ENCODE peak calls at places on chromosomes 2 and 18, in six cellular contexts. F is cardiac muscle cell, E is keratinocyte, R is right lobe of liver, D is WERI-Rb-1, G is thoracic aorta. A is an unnamed sample.

GRCh38 chr18:40821596-40822243 is 1133.3 kb upstream of the PIK3C3 start:
- DNase-seq in D (peak; percentile 95), E (no peak), G (no peak), R (peak; percentile 31), F (no peak), A (no peak)

GRCh38 chr2:204984421-204984925 is 439.2 kb downstream of the PARD3B start:
- DNase-seq in G (no peak), D (peak; percentile 15), R (no peak), E (no peak), F (no peak), A (no peak)

GRCh38 chr2:15311201-15311882 is 249.8 kb downstream of the NBAS start:
- DNase-seq in E (no peak), F (peak; percentile 31), D (no peak), R (no peak), G (no peak), A (no peak)

GRCh38 chr2:119332953-119333352 is 33.7 kb downstream of the C2orf76 start:
- DNase-seq in E (no peak), F (no peak), G (no peak), D (no peak), R (no peak), A (no peak)

GRCh38 chr18:23523429-23524212 is 20.3 kb downstream of the RMC1 start:
- DNase-seq in D (no peak), F (no peak), E (no peak), G (no peak), R (no peak), A (no peak)

GRCh38 chr2:1487758-1488715 is 74.8 kb downstream of the TPO start:
- DNase-seq in G (no peak), F (no peak), E (no peak), D (no peak), R (no peak), A (no peak)

GRCh38 chr2:173708757-173709156 is 256.4 kb downstream of the SP3 start:
- DNase-seq in R (no peak), F (peak; percentile 26), D (no peak), E (no peak), G (no peak), A (peak; percentile 31)

GRCh38 chr2:221399183-221399582 is 172.9 kb downstream of the EPHA4 start:
- DNase-seq in F (no peak), R (no peak), G (no peak), E (no peak), D (no peak), A (no peak)

GRCh38 chr2:174603280-174603679 is 5.7 kb upstream of the WIPF1 start:
- DNase-seq in R (no peak), G (no peak), D (peak; percentile 42), E (no peak), F (peak; percentile 81), A (peak; percentile 65)

GRCh38 chr2:15674637-15675455 is 83.2 kb downstream of the DDX1 start:
- DNase-seq in R (no peak), D (no peak), G (no peak), F (peak; percentile 31), E (no peak), A (no peak)

GRCh38 chr2:138244400-138245001 is 257.1 kb upstream of the SPOPL start:
- DNase-seq in D (no peak), E (no peak), R (no peak), G (no peak), F (no peak), A (no peak)

GRCh38 chr2:238320648-238321281 is 447 bp downstream of the TRAF3IP1 start:
- DNase-seq in F (peak; percentile 21), R (no peak), G (no peak), D (no peak), E (no peak), A (no peak)

DNA sequence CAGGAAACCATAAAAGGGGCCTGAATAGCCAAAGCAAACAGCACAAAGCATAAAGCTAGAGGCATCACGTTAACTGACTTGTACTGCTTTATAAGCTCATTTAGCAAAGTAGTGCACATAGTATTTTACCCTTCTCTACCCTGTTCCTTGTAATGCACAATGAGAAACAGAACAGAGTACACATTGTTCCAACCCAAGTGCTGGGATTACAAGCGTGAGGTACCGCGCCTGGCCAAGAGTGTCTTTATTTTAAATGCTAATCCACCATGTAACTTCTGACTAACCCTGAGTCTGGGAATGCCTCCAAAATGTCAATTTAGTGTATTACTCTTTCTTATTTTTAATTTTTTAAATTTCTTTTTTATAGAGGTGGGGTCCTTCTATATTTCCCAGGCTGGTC is 46.4 kb upstream of the STON1 start:
- DNase-seq in D (no peak), R (no peak), F (peak; percentile 83), G (peak; percentile 19), E (no peak), A (no peak)
- H3K36me3 ChIP-seq in D (peaks cover 31% of the 10 kb centered on the region), R (peaks cover 4% of the 10 kb centered on the region), F (peaks cover 8% of the 10 kb centered on the region), G (no peaks in the 10 kb centered on the region), E (peaks cover 3% of the 10 kb centered on the region), A (no peaks in the 10 kb centered on the region)

DNA sequence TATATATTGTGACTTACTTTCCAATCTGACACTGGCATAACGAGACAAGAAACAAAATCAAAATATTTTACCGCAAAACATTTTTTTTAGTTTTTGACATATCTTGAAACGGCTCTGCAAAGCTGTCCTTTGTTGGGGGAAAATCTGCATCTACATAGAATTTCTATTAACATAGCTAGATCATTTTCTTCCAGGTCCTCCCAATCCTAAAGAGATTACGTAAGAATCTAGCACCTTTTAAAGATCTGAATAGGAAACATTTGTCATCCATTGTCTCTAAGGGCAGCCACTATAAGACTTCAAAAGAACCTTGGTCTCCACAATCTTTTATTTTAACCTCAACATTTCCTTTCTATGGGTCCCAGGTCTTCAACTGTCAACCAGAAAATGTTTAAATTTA is 1.2 kb upstream of the MFF start:
- DNase-seq in F (no peak), G (no peak), R (no peak), E (no peak), D (no peak), A (no peak)
- H3K4me3 ChIP-seq in F (no peak overlapping the region), G (peak overlapping the region; percentile 99), R (no peak overlapping the region), E (no peak overlapping the region), D (no peak overlapping the region), A (no peak overlapping the region)

DNA sequence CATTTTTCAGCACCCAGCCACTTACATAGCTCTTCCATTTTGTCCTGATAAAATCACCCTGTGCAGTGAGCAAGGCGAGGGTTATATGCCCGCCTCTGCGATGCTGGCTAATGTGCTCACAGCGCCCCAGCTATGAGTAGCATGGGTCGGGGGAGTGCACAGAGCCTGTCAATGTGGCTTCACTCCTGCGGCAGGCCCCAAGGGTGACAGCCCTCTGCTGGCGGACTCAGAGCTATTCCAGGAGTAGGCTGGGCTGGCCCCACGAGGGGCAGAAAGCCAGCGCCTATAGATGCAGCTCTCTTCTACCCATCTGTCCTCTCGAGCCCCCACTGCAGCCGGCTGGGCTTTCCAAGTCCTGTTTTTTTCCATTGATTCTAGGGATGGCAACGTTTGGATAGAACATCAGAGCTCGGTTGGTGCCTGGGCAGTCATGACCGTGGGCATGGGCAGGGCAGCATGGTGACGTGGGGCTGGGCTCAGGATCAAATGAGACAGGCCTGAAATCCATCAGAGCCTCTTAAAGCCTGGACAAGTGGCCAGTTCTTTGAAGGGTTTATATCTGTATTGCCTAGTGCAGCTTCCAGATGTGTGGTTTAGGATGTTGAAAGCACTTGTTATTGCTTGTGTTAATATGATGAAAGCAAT is 134.7 kb downstream of the MCFD2 start:
- DNase-seq in G (no peak), F (peak; percentile 67), R (no peak), D (peak; percentile 73), E (no peak), A (peak; percentile 48)
- TF ChIP-seq CTCF in G (no peak), F (peak; percentile 36), R (no peak), D (peak; percentile 77), E (no peak), A (no peak)

GRCh38 chr2:231172020-231172419 is 26.4 kb upstream of the ARMC9 start:
- DNase-seq in G (no peak), F (peak; percentile 85), R (no peak), D (no peak), E (no peak), A (no peak)

GRCh38 chr2:231167745-231168459 is 30.5 kb upstream of the ARMC9 start:
- DNase-seq in D (no peak), R (no peak), G (no peak), F (peak; percentile 57), E (no peak), A (no peak)

GRCh38 chr2:231169475-231169874 is 29.0 kb upstream of the ARMC9 start:
- DNase-seq in E (no peak), R (no peak), D (no peak), F (no peak), G (no peak), A (no peak)

GRCh38 chr2:231168460-231169139 is 29.8 kb upstream of the ARMC9 start:
- DNase-seq in F (peak; percentile 35), G (no peak), D (no peak), E (no peak), R (no peak), A (no peak)

GRCh38 chr2:231170058-231170457 is 28.4 kb upstream of the ARMC9 start:
- DNase-seq in G (no peak), E (no peak), D (no peak), F (peak; percentile 14), R (no peak), A (no peak)
- H3K36me3 ChIP-seq in G (peaks cover 36% of the 10 kb centered on the region), E (peaks cover 11% of the 10 kb centered on the region), D (peaks cover 43% of the 10 kb centered on the region), F (peaks cover 45% of the 10 kb centered on the region), R (peaks cover 5% of the 10 kb centered on the region), A (peaks cover 60% of the 10 kb centered on the region)

GRCh38 chr18:21057112-21057511 is 54.5 kb downstream of the ROCK1 start:
- DNase-seq in E (no peak), D (no peak), F (no peak), R (no peak), G (no peak), A (no peak)
- H3K4me3 ChIP-seq in E (no peak overlapping the region), D (no peak overlapping the region), F (no peak overlapping the region), R (no peak overlapping the region), G (no peak overlapping the region), A (no peak overlapping the region)

GRCh38 chr2:125227843-125228392 is 1202.8 kb downstream of the CNTNAP5 start:
- DNase-seq in F (no peak), G (no peak), R (no peak), E (no peak), D (no peak), A (no peak)

GRCh38 chr2:125224188-125224587 is 1199.1 kb downstream of the CNTNAP5 start:
- DNase-seq in F (no peak), G (no peak), D (no peak), R (peak; percentile 18), E (no peak), A (no peak)

DNA sequence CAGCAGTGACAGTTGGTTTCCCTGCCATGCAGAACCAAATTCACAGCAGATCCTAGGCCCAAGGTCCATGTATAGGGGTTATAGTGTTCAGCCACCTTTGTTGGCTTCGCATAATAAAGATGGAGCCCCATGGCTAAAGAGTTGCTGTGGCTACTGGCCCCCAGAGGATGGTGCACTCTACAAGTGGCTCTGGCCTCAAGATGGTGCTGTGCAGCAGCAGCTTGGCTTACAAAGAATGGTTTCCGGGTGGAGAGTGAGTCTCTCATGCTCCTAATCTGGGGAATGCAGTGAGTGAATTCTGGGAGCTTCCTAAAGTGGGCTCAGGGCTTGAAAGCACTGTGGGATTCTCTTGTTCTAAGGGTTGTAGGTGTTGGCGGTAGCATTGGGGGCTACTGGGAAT is 1199.7 kb downstream of the CNTNAP5 start:
- DNase-seq in G (no peak), F (no peak), D (peak; percentile 13), R (no peak), E (no peak), A (no peak)
- TF ChIP-seq CTCF in G (no peak), F (no peak), D (peak; percentile 28), R (no peak), E (no peak), A (no peak)

GRCh38 chr2:46383113-46383395 is 85.8 kb downstream of the EPAS1 start:
- DNase-seq in E (no peak), G (no peak), R (no peak), F (no peak), D (no peak), A (no peak)
- H3K36me3 ChIP-seq in E (peaks cover 50% of the 10 kb centered on the region), G (peaks cover 68% of the 10 kb centered on the region), R (peaks cover 25% of the 10 kb centered on the region), F (no peaks in the 10 kb centered on the region), D (no peaks in the 10 kb centered on the region), A (peaks cover 100% of the 10 kb centered on the region)

A was measured in heart left ventricle.